ENCODE peak calls at places on chromosomes 1 and 21, in seven cellular contexts. E is B cell, C is SK-N-SH, I is pancreas, G is heart left ventricle, B is upper lobe of right lung, N is nephron progenitor cell. A is an unnamed sample.

GRCh38 chr1:23928789-23929188 is 15.6 kb upstream of the CNR2 start:
- DNase-seq in G (no peak), C (no peak), I (no peak), N (no peak), B (no peak), E (no peak), A (no peak)

GRCh38 chr1:234893725-234894630 is 234.7 kb downstream of the TOMM20 start:
- DNase-seq in C (no peak), B (no peak), E (no peak), N (no peak), I (no peak), G (no peak), A (peak)

GRCh38 chr1:101436100-101436511 is 199.3 kb downstream of the S1PR1 start:
- DNase-seq in E (no peak), B (no peak), G (no peak), N (no peak), C (no peak), I (no peak), A (no peak)

GRCh38 chr1:113388017-113388620 is 2.2 kb upstream of the MAGI3 start:
- DNase-seq in E (no peak), G (no peak), C (no peak), I (no peak), B (no peak), N (no peak), A (no peak)

GRCh38 chr1:24827737-24828136 is 82.5 kb downstream of the CLIC4 start:
- DNase-seq in G (no peak), E (no peak), C (no peak), N (no peak), I (no peak), B (no peak), A (no peak)

GRCh38 chr1:86866665-86867064 is 47.3 kb downstream of the SELENOF start:
- DNase-seq in E (no peak), G (no peak), N (no peak), B (no peak), I (no peak), C (no peak), A (no peak)

GRCh38 chr1:174965006-174965971 is 34.5 kb upstream of the CACYBP start:
- DNase-seq in N (no peak), G (no peak), C (no peak), E (no peak), I (no peak), B (no peak), A (peak)

GRCh38 chr1:244347942-244348341 is 103.8 kb downstream of the ADSS2 start:
- DNase-seq in N (no peak), I (no peak), E (no peak), C (no peak), B (no peak), G (no peak), A (no peak)

GRCh38 chr1:27755286-27755685 is 17.7 kb upstream of the STX12 start:
- DNase-seq in B (no peak), I (no peak), C (no peak), N (no peak), G (no peak), E (no peak), A (no peak)

GRCh38 chr1:78009836-78010235 is 5.1 kb downstream of the DNAJB4 start:
- DNase-seq in I (no peak), B (no peak), C (no peak), G (no peak), E (no peak), N (no peak), A (no peak)

GRCh38 chr1:42847111-42847580 is 733 bp downstream of the ZNF691 start:
- DNase-seq in N (no peak), E (no peak), C (no peak), G (no peak), B (no peak), I (no peak), A (no peak)

GRCh38 chr1:234613128-234613875 is 3.3 kb upstream of the IRF2BP2 start:
- DNase-seq in C (no peak), I (no peak), B (no peak), N (no peak), E (no peak), G (no peak), A (no peak)

GRCh38 chr1:202145325-202146140 is 996 bp upstream of the ARL8A start:
- DNase-seq in C (no peak), G (no peak), E (no peak), N (no peak), I (no peak), B (no peak), A (no peak)

GRCh38 chr1:54547601-54548388 is at the start of gene ACOT11:
- DNase-seq in C (peak), B (peak), I (peak), N (peak), G (peak), E (no peak), A (no peak)

GRCh38 chr1:181508486-181509165 is 25.3 kb downstream of the CACNA1E start:
- DNase-seq in E (no peak), I (no peak), C (no peak), N (no peak), G (no peak), B (no peak), A (no peak)

GRCh38 chr1:108590947-108591346 is 31.0 kb downstream of the EEIG2 start:
- DNase-seq in N (no peak), G (no peak), E (no peak), C (no peak), B (no peak), I (no peak), A (no peak)

GRCh38 chr1:236913371-236914037 is 90.7 kb downstream of the MT1HL1 start:
- DNase-seq in N (no peak), I (no peak), C (no peak), E (no peak), B (no peak), G (no peak), A (no peak)

GRCh38 chr1:209873067-209873810 is 45.5 kb downstream of the UTP25 start:
- DNase-seq in E (no peak), I (no peak), G (no peak), N (no peak), B (no peak), C (no peak), A (no peak)

GRCh38 chr21:17501107-17502006 is 11.5 kb upstream of the CXADR start:
- DNase-seq in G (no peak), E (no peak), C (no peak), B (no peak), N (no peak), I (no peak), A (no peak)

GRCh38 chr21:42237577-42237976 is 18.6 kb downstream of the ABCG1 start:
- DNase-seq in C (no peak), G (no peak), N (no peak), B (no peak), E (no peak), I (peak), A (no peak)

GRCh38 chr21:38386967-38387366 is 111.3 kb downstream of the ERG start:
- DNase-seq in G (no peak), B (no peak), N (no peak), I (no peak), E (no peak), C (no peak), A (no peak)

GRCh38 chr1:202752799-202753198 is 42.5 kb upstream of the SYT2 start:
- DNase-seq in E (no peak), I (no peak), B (no peak), C (no peak), G (no peak), N (no peak), A (no peak)

GRCh38 chr1:193629875-193630274 is 443.5 kb upstream of the B3GALT2 start:
- DNase-seq in G (no peak), B (no peak), N (no peak), I (no peak), E (no peak), C (no peak), A (no peak)

GRCh38 chr21:44703731-44704635 is 7.0 kb downstream of the KRTAP10-12 start:
- DNase-seq in G (no peak), B (no peak), C (peak), N (no peak), I (no peak), E (no peak), A (no peak)

GRCh38 chr1:110370827-110371226 is 20.0 kb downstream of the SLC16A4 start:
- DNase-seq in C (no peak), G (no peak), N (no peak), E (no peak), B (no peak), I (no peak), A (no peak)

GRCh38 chr1:205285391-205286101 is 36.0 kb downstream of the NUAK2 start:
- DNase-seq in G (no peak), I (no peak), N (no peak), C (no peak), E (peak), B (no peak), A (no peak)

GRCh38 chr21:31235671-31236450 is 108.2 kb downstream of the TIAM1 start:
- DNase-seq in E (no peak), I (no peak), B (no peak), N (no peak), C (no peak), G (no peak), A (no peak)

GRCh38 chr1:221773383-221773782 is 31.5 kb upstream of the DUSP10 start:
- DNase-seq in B (no peak), I (no peak), C (peak), E (no peak), G (no peak), N (no peak), A (no peak)

GRCh38 chr1:221766210-221766609 is 24.3 kb upstream of the DUSP10 start:
- DNase-seq in E (no peak), B (no peak), C (peak), G (no peak), N (no peak), I (no peak), A (no peak)

GRCh38 chr1:221772107-221772506 is 30.2 kb upstream of the DUSP10 start:
- DNase-seq in G (no peak), N (no peak), C (no peak), B (no peak), I (no peak), E (no peak), A (no peak)

GRCh38 chr1:221765527-221765926 is 23.6 kb upstream of the DUSP10 start:
- DNase-seq in C (no peak), E (no peak), G (no peak), N (no peak), B (no peak), I (no peak), A (no peak)

GRCh38 chr1:221768444-221769066 is 26.7 kb upstream of the DUSP10 start:
- DNase-seq in I (no peak), C (no peak), G (no peak), B (no peak), N (no peak), E (no peak), A (no peak)
- TF ChIP-seq CTCF in I (no peak), C (peak), G (no peak), B (peak), N (no peak), E (no peak), A (no peak)

DNA sequence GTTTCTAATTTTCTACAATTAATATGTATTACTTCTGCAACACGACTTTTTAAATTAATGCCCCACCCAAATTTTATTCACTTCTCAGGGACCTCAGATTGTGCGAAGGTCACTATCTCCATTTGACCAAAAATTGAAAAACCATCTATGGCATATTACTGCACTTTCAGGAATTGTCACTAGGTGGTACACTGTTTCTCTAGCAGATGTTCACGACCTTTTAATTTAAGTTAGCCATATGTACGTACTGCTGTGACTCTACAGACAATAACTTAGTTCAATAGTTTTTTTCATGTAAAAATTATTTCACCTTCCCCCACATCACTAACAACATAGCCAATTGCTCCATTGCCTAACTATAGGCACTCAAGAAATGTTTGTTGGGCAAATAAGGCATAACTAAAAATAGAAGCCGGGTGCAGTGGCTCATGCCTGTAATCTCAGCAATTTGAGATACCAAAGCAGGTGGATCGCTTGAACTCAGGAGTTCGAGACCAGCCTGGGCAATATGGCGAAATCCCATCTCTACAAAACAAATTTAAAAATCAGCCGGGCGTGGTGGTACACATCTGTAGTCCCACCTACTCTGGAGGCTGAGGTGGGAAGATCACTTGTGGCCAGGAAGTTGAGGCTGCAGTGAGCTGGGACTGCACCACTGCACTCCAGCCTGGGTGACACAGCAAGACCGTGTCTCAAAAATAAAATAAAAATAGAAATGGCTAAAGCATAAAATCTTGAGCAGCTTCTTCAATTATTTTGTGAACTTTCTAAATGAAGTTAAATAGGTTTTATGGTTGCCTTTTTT is 75.7 kb upstream of the PKN2 start:
- DNase-seq in B (no peak), C (peak), I (no peak), N (no peak), G (no peak), E (no peak), A (no peak)
- TF ChIP-seq CTCF in B (peak), C (peak), I (peak), N (peak), G (peak), E (peak), A (peak)

DNA sequence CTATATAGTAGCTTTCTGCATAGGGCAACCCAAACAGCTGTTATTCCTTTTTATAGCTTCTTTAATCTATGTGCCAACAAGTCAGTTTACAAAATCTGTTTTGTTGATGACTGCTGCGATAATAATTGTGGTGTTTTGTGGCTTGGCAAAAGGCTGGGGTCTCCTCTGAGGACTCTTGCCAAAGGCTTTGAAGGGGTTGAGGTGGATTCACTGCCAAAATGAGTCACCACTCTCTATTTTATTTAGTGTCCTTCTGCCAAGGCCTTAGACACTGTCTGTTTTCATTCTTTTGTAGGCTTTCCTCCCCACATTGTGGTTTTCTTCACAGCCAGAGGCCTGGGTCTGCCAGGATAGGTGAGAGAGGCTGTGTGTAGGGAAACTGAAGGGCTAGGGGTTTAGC is 161.8 kb downstream of the NFIA start:
- DNase-seq in E (no peak), B (no peak), G (no peak), N (no peak), C (no peak), I (no peak), A (no peak)
- TF ChIP-seq CTCF in E (no peak), B (no peak), G (no peak), N (no peak), C (no peak), I (no peak), A (no peak)

DNA sequence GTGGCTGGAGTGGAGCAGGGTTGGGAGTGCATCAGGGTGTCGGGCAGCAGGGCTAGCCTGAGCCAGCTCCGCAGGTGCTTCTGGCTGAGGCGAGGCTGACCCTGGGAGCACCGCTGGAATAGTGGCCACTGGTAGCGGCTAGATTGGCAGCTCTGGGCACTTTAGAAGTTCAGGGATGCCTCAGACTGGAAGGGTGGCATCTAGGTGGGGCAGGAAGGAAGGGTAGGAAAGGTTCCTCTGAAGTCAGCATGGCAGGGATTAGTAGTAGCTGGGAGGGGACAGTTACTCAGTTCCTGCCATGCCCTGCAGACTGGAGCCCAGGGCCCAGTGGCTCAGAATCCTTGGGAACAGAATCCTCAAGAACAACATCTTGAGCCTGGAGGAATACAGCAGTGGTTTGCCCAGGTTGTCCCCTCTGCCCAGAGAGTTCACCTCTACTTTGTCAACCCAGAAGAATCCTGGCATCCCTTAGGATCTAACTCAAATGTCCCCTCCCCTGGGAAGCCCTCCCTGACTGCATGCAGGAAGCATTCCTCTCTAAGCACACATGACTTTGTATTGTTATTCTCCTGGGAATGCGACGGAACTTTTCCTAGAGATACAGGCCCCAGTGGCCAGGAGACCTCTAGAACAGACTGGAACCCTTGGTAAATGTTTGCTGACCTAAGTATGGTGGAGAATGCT is 39.4 kb upstream of the BCAR3 start:
- DNase-seq in E (no peak), B (no peak), N (no peak), G (no peak), I (no peak), C (no peak), A (no peak)
- TF ChIP-seq CTCF in E (no peak), B (no peak), N (no peak), G (no peak), I (no peak), C (no peak), A (no peak)

GRCh38 chr1:153355445-153356071 is 2.1 kb upstream of the S100A9 start:
- DNase-seq in C (peak), G (peak), E (no peak), B (peak), I (no peak), N (peak), A (peak)

GRCh38 chr1:153356392-153357075 is 1.1 kb upstream of the S100A9 start:
- DNase-seq in E (no peak), B (no peak), C (no peak), I (no peak), N (no peak), G (no peak), A (no peak)

GRCh38 chr1:153354515-153355193 is 3.0 kb upstream of the S100A9 start:
- DNase-seq in C (no peak), N (no peak), G (no peak), E (no peak), B (no peak), I (no peak), A (no peak)

GRCh38 chr1:153352523-153352922 is 3.9 kb upstream of the PGLYRP4 start:
- DNase-seq in B (peak), I (peak), E (peak), G (peak), N (peak), C (peak), A (peak)

DNA sequence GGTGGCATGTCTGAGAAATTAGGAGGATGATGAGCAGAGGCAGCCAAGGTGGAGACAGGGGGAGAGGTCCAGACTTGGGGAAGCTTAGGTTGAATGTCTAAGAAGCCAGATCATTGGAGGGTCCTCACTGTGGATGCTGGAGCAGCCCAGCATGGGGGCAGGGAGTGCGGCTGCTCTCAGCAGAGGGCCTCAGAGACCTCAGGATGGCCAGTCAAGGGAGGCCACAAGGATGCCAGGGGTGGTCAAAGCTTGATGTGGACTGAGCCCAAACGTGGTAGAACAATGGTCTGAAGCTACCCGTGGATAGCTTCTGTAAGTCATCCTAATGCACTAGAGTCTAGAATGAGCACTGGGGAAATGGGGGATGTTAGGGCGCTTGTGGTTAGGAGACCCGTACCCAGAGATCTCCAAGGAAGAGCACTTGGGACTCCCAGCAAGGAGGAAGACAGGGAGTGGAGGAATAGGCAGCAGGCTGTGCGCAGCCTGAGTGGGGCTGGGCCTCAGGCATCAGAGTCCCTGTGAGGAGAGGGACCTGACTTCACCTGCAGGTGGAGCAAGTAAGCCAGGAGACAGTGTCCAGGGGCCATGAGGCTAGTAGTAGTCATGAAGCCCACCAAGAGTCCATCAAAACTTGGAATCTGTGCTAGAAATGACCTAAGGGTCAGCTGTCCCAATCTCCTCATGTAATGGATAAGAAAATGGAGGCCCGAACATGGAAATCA is 4.3 kb upstream of the S100A9 start:
- DNase-seq in I (no peak), N (peak), E (no peak), B (no peak), C (peak), G (no peak), A (no peak)
- TF ChIP-seq CTCF in I (no peak), N (peak), E (no peak), B (peak), C (peak), G (peak), A (no peak)

A was measured in CD14-positive monocyte.